ENCODE peak calls at places on chromosome 16, in seven cellular contexts. V, D, W, N, K, B and R are unnamed samples.

GRCh38 chr16:24988593-24989338 is 26.4 kb downstream of the ARHGAP17 start:
- DNase-seq in V (peak; percentile 71), D (no peak), W (no peak), N (no peak), K (no peak), B (no peak), R (peak; percentile 1)

GRCh38 chr16:19914877-19915276 is 30.2 kb upstream of the GPRC5B start:
- DNase-seq in V (no peak), D (no peak), W (no peak), N (no peak), K (no peak), B (no peak), R (no peak)

GRCh38 chr16:85005278-85006069 is 5.9 kb downstream of the ZDHHC7 start:
- DNase-seq in V (peak; percentile 82), D (no peak), W (no peak), N (no peak), K (no peak), B (no peak), R (no peak)

GRCh38 chr16:67419931-67420330 is 3.7 kb upstream of the ZDHHC1 start:
- DNase-seq in V (no peak), D (no peak), W (no peak), N (no peak), K (no peak), B (no peak), R (no peak)

GRCh38 chr16:66948034-66948821 is 12.8 kb upstream of the CES3 start:
- DNase-seq in V (no peak), D (no peak), W (no peak), N (no peak), K (no peak), B (no peak), R (no peak)

GRCh38 chr16:66357523-66357928 is 9.0 kb upstream of the CDH5 start:
- DNase-seq in V (peak; percentile 83), D (no peak), W (no peak), N (peak; percentile 47), K (no peak), B (peak; percentile 43), R (peak; percentile 24)

GRCh38 chr16:1184980-1185379 is 32.1 kb downstream of the CACNA1H start:
- DNase-seq in V (no peak), D (no peak), W (no peak), N (no peak), K (no peak), B (no peak), R (no peak)

GRCh38 chr16:8686031-8686621 is 11.7 kb downstream of the ABAT start:
- DNase-seq in V (no peak), D (no peak), W (peak; percentile 49), N (peak; percentile 29), K (no peak), B (no peak), R (peak; percentile 27)

GRCh38 chr16:2163211-2163881 is 7.8 kb downstream of the TRAF7 start:
- DNase-seq in V (no peak), D (no peak), W (no peak), N (no peak), K (no peak), B (no peak), R (no peak)

GRCh38 chr16:22719945-22720344 is 94.0 kb upstream of the HS3ST2 start:
- DNase-seq in V (no peak), D (no peak), W (no peak), N (no peak), K (no peak), B (no peak), R (no peak)

GRCh38 chr16:47247691-47248090 is 103.9 kb upstream of the NETO2 start:
- DNase-seq in V (no peak), D (peak; percentile 9), W (no peak), N (no peak), K (no peak), B (no peak), R (no peak)

GRCh38 chr16:87086156-87086555 is 231.0 kb downstream of the C16orf95 start:
- DNase-seq in V (peak; percentile 59), D (no peak), W (no peak), N (no peak), K (no peak), B (no peak), R (no peak)

GRCh38 chr16:87534751-87535150 is 41.9 kb upstream of the ZCCHC14 start:
- DNase-seq in V (no peak), D (no peak), W (no peak), N (no peak), K (no peak), B (no peak), R (no peak)

GRCh38 chr16:3454093-3454492 is 10.6 kb downstream of the NAA60 start:
- DNase-seq in V (no peak), D (no peak), W (no peak), N (no peak), K (no peak), B (no peak), R (no peak)

GRCh38 chr16:67843343-67843765 is 1.2 kb downstream of the THAP11 start:
- DNase-seq in V (peak; percentile 41), D (no peak), W (no peak), N (no peak), K (no peak), B (no peak), R (peak; percentile 17)

GRCh38 chr16:88499314-88499713 is 46.2 kb downstream of the ZFPM1 start:
- DNase-seq in V (no peak), D (no peak), W (no peak), N (no peak), K (no peak), B (no peak), R (no peak)

GRCh38 chr16:4750896-4751295 is 16.1 kb downstream of the ZNF500 start:
- DNase-seq in V (no peak), D (no peak), W (no peak), N (no peak), K (no peak), B (no peak), R (no peak)

GRCh38 chr16:4376126-4376819 is 4.6 kb downstream of the VASN start:
- DNase-seq in V (peak; percentile 92), D (no peak), W (peak; percentile 94), N (peak; percentile 13), K (no peak), B (no peak), R (no peak)

GRCh38 chr16:29977063-29977462 is 3.4 kb downstream of the TAOK2 start:
- DNase-seq in V (no peak), D (no peak), W (no peak), N (no peak), K (no peak), B (no peak), R (no peak)